ENCODE peak calls at places on chromosomes 6 and 20, in four cellular contexts. J is IMR-90, O is H1, V is H9. N is an unnamed sample.

GRCh38 chr6:2973656-2974055 is 2.3 kb upstream of the SERPINB6 start:
- DNase-seq in V (no peak), J (no peak), O (no peak), N (no peak)

GRCh38 chr6:22785036-22785435 is 215.7 kb downstream of the HDGFL1 start:
- DNase-seq in J (peak; percentile 38), V (no peak), O (no peak), N (peak; percentile 11)

GRCh38 chr20:16714765-16715164 is 15.1 kb upstream of the SNRPB2 start:
- DNase-seq in V (no peak), O (no peak), J (no peak), N (no peak)

GRCh38 chr6:115415378-115415777 is 645.3 kb downstream of the FRK start:
- DNase-seq in V (peak; percentile 73), O (peak; percentile 80), J (no peak), N (peak; percentile 46)

GRCh38 chr6:5439749-5440148 is 178.4 kb downstream of the FARS2 start:
- DNase-seq in O (no peak), J (no peak), V (no peak), N (no peak)

GRCh38 chr6:80425089-80425823 is 318.8 kb downstream of the BCKDHB start:
- DNase-seq in V (no peak), J (peak; percentile 99), O (no peak), N (no peak)

GRCh38 chr20:40414843-40415615 is 274.0 kb downstream of the MAFB start:
- DNase-seq in V (no peak), J (no peak), O (no peak), N (no peak)

GRCh38 chr20:25452333-25452732 is 44.9 kb downstream of the GINS1 start:
- DNase-seq in J (no peak), O (no peak), V (no peak), N (no peak)

GRCh38 chr6:119096683-119097310 is 18.3 kb upstream of the FAM184A start:
- DNase-seq in O (no peak), V (no peak), J (peak; percentile 3), N (no peak)

GRCh38 chr6:44227138-44227770 is 3.9 kb downstream of the SLC29A1 start:
- DNase-seq in V (no peak), O (no peak), J (no peak), N (peak; percentile 86)

GRCh38 chr6:107531868-107532267 is 42.0 kb downstream of the SOBP start:
- DNase-seq in J (no peak), V (no peak), O (no peak), N (no peak)

GRCh38 chr6:135586844-135587243 is 89.3 kb upstream of the AHI1 start:
- DNase-seq in V (no peak), J (peak; percentile 47), O (no peak), N (no peak)

GRCh38 chr6:45487645-45488044 is 109.9 kb upstream of the SUPT3H start:
- DNase-seq in V (no peak), J (no peak), O (no peak), N (no peak)

GRCh38 chr20:59123011-59123676 is 40.5 kb upstream of the ZNF831 start:
- DNase-seq in O (no peak), J (no peak), V (no peak), N (no peak)

GRCh38 chr6:92635553-92636153 is 783.7 kb downstream of the EPHA7 start:
- DNase-seq in V (no peak), J (no peak), O (no peak), N (no peak)

GRCh38 chr20:35621560-35621946 is 5.9 kb downstream of the SPAG4 start:
- DNase-seq in O (no peak), J (no peak), V (no peak), N (peak; percentile 53)

GRCh38 chr6:22980446-22980845 is 411.1 kb downstream of the HDGFL1 start:
- DNase-seq in O (no peak), V (no peak), J (peak; percentile 26), N (no peak)

GRCh38 chr6:107690864-107691661 is 133.1 kb downstream of the SCML4 start:
- DNase-seq in O (no peak), V (no peak), J (peak; percentile 96), N (peak; percentile 72)

GRCh38 chr6:4274382-4275082 is 139.2 kb upstream of the ECI2 start:
- DNase-seq in V (no peak), O (no peak), J (peak; percentile 35), N (no peak)

GRCh38 chr6:160226118-160226541 is 32.5 kb downstream of the SLC22A2 start:
- DNase-seq in V (no peak), J (no peak), O (no peak), N (peak; percentile 71)

GRCh38 chr20:33370296-33370695 is 31.0 kb downstream of the CDK5RAP1 start:
- DNase-seq in V (no peak), O (no peak), J (no peak), N (no peak)

GRCh38 chr6:111614833-111615582 is 9.3 kb upstream of the TRAF3IP2 start:
- DNase-seq in V (peak; percentile 87), O (no peak), J (no peak), N (peak; percentile 75)

GRCh38 chr6:133568970-133569889 is 319.7 kb upstream of the TCF21 start:
- DNase-seq in O (no peak), J (peak; percentile 91), V (peak; percentile 53), N (peak; percentile 89)

GRCh38 chr6:166420351-166420750 is 37.6 kb upstream of the MPC1 start:
- DNase-seq in J (peak; percentile 21), O (no peak), V (no peak), N (no peak)

GRCh38 chr20:10553326-10553984 is 118.3 kb downstream of the SLX4IP start:
- DNase-seq in V (peak; percentile 66), J (peak; percentile 82), O (no peak), N (peak; percentile 78)

GRCh38 chr6:26366504-26366903 is 1.5 kb downstream of the BTN3A2 start:
- DNase-seq in J (no peak), O (no peak), V (no peak), N (no peak)

GRCh38 chr6:117711369-117711768 is 36.1 kb downstream of the NUS1 start:
- DNase-seq in V (no peak), O (no peak), J (no peak), N (peak; percentile 29)

GRCh38 chr20:31808481-31808880 is 10.7 kb upstream of the MYLK2 start:
- DNase-seq in V (no peak), J (no peak), O (no peak), N (no peak)

GRCh38 chr6:19835605-19836004 is 1.6 kb upstream of the ID4 start:
- DNase-seq in O (no peak), V (no peak), J (no peak), N (peak; percentile 64)

GRCh38 chr20:22921595-22922421 is 113.3 kb upstream of the SSTR4 start:
- DNase-seq in V (no peak), O (no peak), J (peak; percentile 8), N (no peak)

GRCh38 chr20:2204021-2204420 is 91.8 kb upstream of the TGM3 start:
- DNase-seq in J (no peak), V (no peak), O (no peak), N (no peak)
- H3K56ac ChIP-seq in J (no peak overlapping the region), V (no peak overlapping the region), O (no peak overlapping the region), N (no peak overlapping the region)

GRCh38 chr6:168055696-168056489 is 23.1 kb downstream of the FRMD1 start:
- DNase-seq in O (no peak), J (no peak), V (no peak), N (no peak)
- H3K56ac ChIP-seq in O (no peak overlapping the region), J (no peak overlapping the region), V (no peak overlapping the region), N (no peak overlapping the region)

GRCh38 chr6:11714116-11714797 is 64.3 kb downstream of the ADTRP start:
- DNase-seq in O (no peak), V (no peak), J (no peak), N (no peak)
- H3K56ac ChIP-seq in O (no peak overlapping the region), V (no peak overlapping the region), J (no peak overlapping the region), N (no peak overlapping the region)

GRCh38 chr20:53580376-53581111 is 13.1 kb downstream of the ZNF217 start:
- DNase-seq in O (no peak), J (no peak), V (no peak), N (no peak)

GRCh38 chr20:53582574-53583351 is 10.9 kb downstream of the ZNF217 start:
- DNase-seq in O (no peak), J (peak; percentile 95), V (no peak), N (peak; percentile 49)

GRCh38 chr20:53579266-53579580 is 14.4 kb downstream of the ZNF217 start:
- DNase-seq in O (no peak), J (no peak), V (no peak), N (no peak)

GRCh38 chr20:53579581-53580375 is 13.9 kb downstream of the ZNF217 start:
- DNase-seq in V (no peak), J (peak; percentile 60), O (no peak), N (no peak)

DNA sequence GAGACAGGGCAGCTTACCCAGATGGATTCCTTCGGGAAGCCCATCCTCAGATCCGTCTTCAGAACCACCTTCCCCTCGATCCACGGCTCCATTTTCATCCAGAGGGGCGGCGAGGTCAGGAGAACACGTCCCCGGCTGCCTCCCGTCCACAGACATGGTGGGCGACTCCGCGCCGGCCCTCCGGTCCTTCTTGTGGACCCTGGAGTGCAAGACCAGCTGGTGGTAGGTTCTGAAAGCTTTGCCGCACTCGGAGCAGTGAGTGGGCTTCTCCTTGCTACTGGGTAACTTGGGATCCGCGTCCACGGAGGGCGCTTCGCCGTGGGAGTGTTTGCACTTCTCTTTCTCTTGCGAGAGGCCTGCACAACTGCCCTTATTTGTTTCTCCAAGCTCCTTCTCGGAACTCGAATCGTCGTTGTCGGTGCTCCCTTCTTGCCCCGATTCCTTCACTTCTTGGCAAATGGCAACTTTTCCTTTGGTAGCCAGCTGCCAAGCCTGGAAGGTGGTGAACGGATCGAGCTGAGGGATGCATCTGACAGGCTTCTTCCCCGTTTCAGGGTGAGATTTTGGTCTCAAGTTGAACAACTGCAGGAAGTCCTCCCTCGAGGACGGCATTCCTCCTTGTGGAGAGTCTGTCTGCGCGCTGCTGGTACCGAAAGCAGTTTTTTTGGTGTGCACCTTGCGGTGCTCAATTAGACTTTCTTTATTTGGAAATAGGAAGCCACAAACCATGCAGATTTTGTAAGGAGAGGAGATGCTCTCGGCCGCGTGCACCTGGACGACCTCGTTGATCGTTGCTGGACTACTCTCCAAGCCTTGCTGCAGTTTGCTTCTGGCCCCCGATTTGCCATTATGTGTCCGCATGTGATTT is 12.0 kb downstream of the ZNF217 start:
- DNase-seq in O (no peak), J (no peak), V (no peak), N (no peak)
- H3K56ac ChIP-seq in O (no peak overlapping the region), J (no peak overlapping the region), V (no peak overlapping the region), N (no peak overlapping the region)

GRCh38 chr20:34516038-34516873 is at the start of gene DYNLRB1:
- DNase-seq in J (peak; percentile 96), O (peak; percentile 79), V (peak; percentile 95), N (peak; percentile 98)
- H3K56ac ChIP-seq in J (peak within 1 kb of the TSS; percentile 76), O (peak within 1 kb of the TSS; percentile 80), V (no peak within 1 kb of the TSS), N (peak within 1 kb of the TSS; percentile 74)

GRCh38 chr6:130262008-130262407 is 39.3 kb upstream of the SAMD3 start:
- DNase-seq in O (no peak), J (no peak), V (no peak), N (peak; percentile 45)

GRCh38 chr6:130259140-130259539 is 36.4 kb upstream of the SAMD3 start:
- DNase-seq in V (no peak), J (no peak), O (no peak), N (no peak)

GRCh38 chr6:130259557-130259956 is 36.8 kb upstream of the SAMD3 start:
- DNase-seq in J (no peak), O (no peak), V (no peak), N (no peak)
- H3K56ac ChIP-seq in J (no peak overlapping the region), O (no peak overlapping the region), V (no peak overlapping the region), N (no peak overlapping the region)

N was measured in mesendoderm.